ENCODE peak calls at places on chromosomes 7 and 10, in seven cellular contexts. P, Y, U, E, Z, K and L are unnamed samples.

GRCh38 chr10:97096327-97097153 is 89.2 kb downstream of the SLIT1 start:
- DNase-seq in P (no peak), Y (no peak), U (no peak), E (no peak), Z (no peak), K (no peak), L (peak; percentile 16)

GRCh38 chr7:99469381-99470065 is 3.2 kb upstream of the ZNF789 start:
- DNase-seq in P (no peak), Y (no peak), U (no peak), E (peak; percentile 3), Z (no peak), K (no peak), L (no peak)

GRCh38 chr10:80202934-80203834 is 2.2 kb downstream of the ANXA11 start:
- DNase-seq in P (peak; percentile 42), Y (peak; percentile 75), U (peak; percentile 91), E (peak; percentile 76), Z (peak; percentile 45), K (peak; percentile 93), L (peak; percentile 85)

GRCh38 chr7:73526892-73527821 is 5.1 kb upstream of the BAZ1B start:
- DNase-seq in P (no peak), Y (no peak), U (no peak), E (peak; percentile 6), Z (no peak), K (no peak), L (no peak)

GRCh38 chr10:6567203-6567703 is 12.8 kb downstream of the PRKCQ start:
- DNase-seq in P (no peak), Y (no peak), U (no peak), E (no peak), Z (no peak), K (no peak), L (no peak)

GRCh38 chr10:89183571-89183970 is 23.5 kb downstream of the CH25H start:
- DNase-seq in P (no peak), Y (no peak), U (no peak), E (no peak), Z (no peak), K (peak; percentile 31), L (no peak)

GRCh38 chr10:60573342-60573741 is 183.7 kb upstream of the ANK3 start:
- DNase-seq in P (no peak), Y (peak; percentile 81), U (peak; percentile 4), E (no peak), Z (peak; percentile 48), K (no peak), L (peak; percentile 26)

GRCh38 chr7:117582219-117582704 is 102.4 kb downstream of the CFTR start:
- DNase-seq in P (no peak), Y (peak; percentile 41), U (peak; percentile 55), E (no peak), Z (no peak), K (peak; percentile 74), L (peak; percentile 5)

GRCh38 chr7:105530546-105530945 is 1.5 kb upstream of the RINT1 start:
- DNase-seq in P (no peak), Y (no peak), U (no peak), E (no peak), Z (no peak), K (no peak), L (no peak)

GRCh38 chr7:46885167-46885566 is 696.7 kb downstream of the TNS3 start:
- DNase-seq in P (no peak), Y (no peak), U (no peak), E (no peak), Z (no peak), K (no peak), L (no peak)

GRCh38 chr10:86962136-86962980 is 4.0 kb downstream of the SNCG start:
- DNase-seq in P (no peak), Y (no peak), U (no peak), E (peak; percentile 50), Z (no peak), K (no peak), L (no peak)

GRCh38 chr10:111295788-111296187 is 219.0 kb downstream of the ADRA2A start:
- DNase-seq in P (no peak), Y (no peak), U (peak; percentile 34), E (no peak), Z (no peak), K (no peak), L (no peak)

GRCh38 chr7:95481768-95482167 is 4.0 kb upstream of the ASB4 start:
- DNase-seq in P (no peak), Y (no peak), U (no peak), E (no peak), Z (no peak), K (no peak), L (no peak)

GRCh38 chr7:112889834-112890438 is 99.7 kb upstream of the TMEM168 start:
- DNase-seq in P (no peak), Y (no peak), U (no peak), E (no peak), Z (no peak), K (no peak), L (no peak)

GRCh38 chr7:3067193-3067592 is 23.5 kb upstream of the CARD11 start:
- DNase-seq in P (no peak), Y (peak; percentile 34), U (no peak), E (no peak), Z (no peak), K (no peak), L (no peak)

GRCh38 chr7:115740043-115740442 is 290.5 kb downstream of the TFEC start:
- DNase-seq in P (no peak), Y (no peak), U (no peak), E (no peak), Z (no peak), K (no peak), L (no peak)

GRCh38 chr7:98760201-98760651 is 109.6 kb downstream of the TMEM130 start:
- DNase-seq in P (no peak), Y (no peak), U (peak; percentile 69), E (no peak), Z (no peak), K (peak; percentile 45), L (no peak)

GRCh38 chr10:44937201-44938005 is 22.2 kb upstream of the RASSF4 start:
- DNase-seq in P (no peak), Y (no peak), U (no peak), E (no peak), Z (no peak), K (no peak), L (no peak)

GRCh38 chr7:129665013-129665401 is 53.5 kb downstream of the NRF1 start:
- DNase-seq in P (no peak), Y (peak; percentile 96), U (peak; percentile 77), E (no peak), Z (no peak), K (peak; percentile 97), L (no peak)

GRCh38 chr10:24519950-24520349 is 203.7 kb downstream of the ARHGAP21 start:
- DNase-seq in P (no peak), Y (no peak), U (no peak), E (no peak), Z (no peak), K (no peak), L (no peak)

GRCh38 chr10:118594392-118595063 is 920 bp downstream of the PRLHR start:
- DNase-seq in P (no peak), Y (peak; percentile 21), U (peak; percentile 43), E (peak; percentile 78), Z (peak; percentile 2), K (peak; percentile 22), L (peak; percentile 30)

GRCh38 chr7:120920588-120920987 is 30.0 kb upstream of the ING3 start:
- DNase-seq in P (no peak), Y (no peak), U (no peak), E (no peak), Z (no peak), K (no peak), L (no peak)

GRCh38 chr10:7659560-7659959 is 7.2 kb downstream of the ITIH5 start:
- DNase-seq in P (no peak), Y (peak; percentile 16), U (peak; percentile 32), E (no peak), Z (no peak), K (no peak), L (no peak)

GRCh38 chr7:120160166-120160565 is 112.8 kb upstream of the KCND2 start:
- DNase-seq in P (no peak), Y (no peak), U (no peak), E (no peak), Z (no peak), K (no peak), L (no peak)

GRCh38 chr10:86599729-86600128 is 54.6 kb upstream of the OPN4 start:
- DNase-seq in P (no peak), Y (no peak), U (no peak), E (no peak), Z (no peak), K (no peak), L (no peak)

GRCh38 chr10:96056787-96057186 is 13.4 kb downstream of the CCNJ start:
- DNase-seq in P (no peak), Y (no peak), U (no peak), E (no peak), Z (no peak), K (no peak), L (no peak)

GRCh38 chr7:30038182-30038980 is 10.2 kb downstream of the PLEKHA8 start:
- DNase-seq in P (no peak), Y (no peak), U (peak; percentile 66), E (no peak), Z (no peak), K (no peak), L (no peak)

GRCh38 chr7:7970113-7970619 is 1.6 kb downstream of the GLCCI1 start:
- DNase-seq in P (no peak), Y (peak; percentile 24), U (no peak), E (no peak), Z (no peak), K (peak; percentile 32), L (no peak)

GRCh38 chr10:88966785-88967184 is 14.2 kb upstream of the ACTA2 start:
- DNase-seq in P (no peak), Y (no peak), U (no peak), E (no peak), Z (no peak), K (no peak), L (no peak)